ENCODE peak calls at places on chromosomes 6 and 20, in eight cellular contexts. J is neural progenitor cell, R is fibroblast of lung, V is spleen, H is pancreas, G is lower lobe of right lung, I is endodermal cell, A is upper lobe of right lung. Q is an unnamed sample.

GRCh38 chr6:112049051-112049799 is 4.7 kb upstream of the CCN6 start:
- DNase-seq in I (no peak), R (peak), G (no peak), A (no peak), V (no peak), H (no peak), J (no peak), Q (no peak)

GRCh38 chr6:79510707-79511106 is 26.5 kb downstream of the LCA5 start:
- DNase-seq in J (no peak), A (no peak), I (no peak), V (no peak), G (no peak), R (no peak), H (no peak), Q (no peak)

GRCh38 chr20:2285618-2286017 is 10.2 kb upstream of the TGM3 start:
- DNase-seq in G (no peak), H (no peak), I (no peak), A (no peak), V (no peak), R (no peak), J (no peak), Q (no peak)

GRCh38 chr20:10218536-10219451 is at the start of gene SNAP25:
- DNase-seq in A (no peak), I (peak), V (no peak), H (peak), J (peak), G (no peak), R (peak), Q (peak)

GRCh38 chr6:111759836-111760785 is 113.1 kb downstream of the FYN start:
- DNase-seq in G (no peak), A (no peak), V (no peak), J (peak), R (peak), I (no peak), H (no peak), Q (no peak)

GRCh38 chr20:56091635-56092180 is 86.4 kb upstream of the CBLN4 start:
- DNase-seq in H (no peak), R (no peak), J (no peak), A (no peak), I (no peak), G (no peak), V (no peak), Q (no peak)

GRCh38 chr20:62233684-62234083 is 4.6 kb upstream of the OSBPL2 start:
- DNase-seq in V (no peak), G (no peak), I (no peak), R (no peak), A (no peak), H (no peak), J (no peak), Q (no peak)

GRCh38 chr20:51334609-51335008 is 207.9 kb downstream of the NFATC2 start:
- DNase-seq in A (no peak), G (no peak), R (no peak), V (peak), J (no peak), I (no peak), H (no peak), Q (no peak)

GRCh38 chr20:11734431-11734830 is 183.3 kb upstream of the BTBD3 start:
- DNase-seq in H (no peak), V (no peak), G (no peak), J (no peak), R (no peak), A (no peak), I (no peak), Q (no peak)

GRCh38 chr20:62482136-62482833 is 6.5 kb upstream of the GATA5 start:
- DNase-seq in R (no peak), A (no peak), G (no peak), J (peak), V (no peak), H (no peak), I (no peak), Q (no peak)

GRCh38 chr6:164303092-164304007 is 888.8 kb downstream of the QKI start:
- DNase-seq in V (no peak), J (no peak), R (peak), G (no peak), I (no peak), H (no peak), A (no peak), Q (peak)

GRCh38 chr6:37897321-37897720 is 77.8 kb downstream of the ZFAND3 start:
- DNase-seq in R (peak), A (no peak), I (no peak), H (no peak), G (no peak), J (no peak), V (no peak), Q (no peak)

GRCh38 chr20:24662756-24663399 is 193.4 kb downstream of the SYNDIG1 start:
- DNase-seq in G (no peak), A (no peak), H (no peak), V (peak), R (peak), I (no peak), J (no peak), Q (no peak)

GRCh38 chr6:118495639-118496296 is 52.3 kb upstream of the PLN start:
- DNase-seq in J (no peak), A (no peak), V (no peak), H (no peak), G (no peak), I (no peak), R (peak), Q (no peak)

GRCh38 chr6:3390698-3391097 is 66.2 kb downstream of the SLC22A23 start:
- DNase-seq in I (no peak), A (no peak), H (no peak), V (no peak), G (no peak), R (peak), J (no peak), Q (peak)

GRCh38 chr20:56465997-56466396 is 2.4 kb upstream of the RTF2 start:
- DNase-seq in G (no peak), R (no peak), H (no peak), J (no peak), V (no peak), A (no peak), I (no peak), Q (no peak)

GRCh38 chr6:158666637-158667359 is 16.9 kb downstream of the SYTL3 start:
- DNase-seq in R (peak), G (peak), J (no peak), I (peak), A (peak), H (no peak), V (no peak), Q (peak)

GRCh38 chr6:130754786-130755367 is 72.3 kb upstream of the SMLR1 start:
- DNase-seq in R (no peak), A (no peak), I (no peak), H (no peak), J (no peak), V (no peak), G (no peak), Q (no peak)

GRCh38 chr6:44642345-44642744 is 254.8 kb downstream of the CDC5L start:
- DNase-seq in V (no peak), J (no peak), H (no peak), R (no peak), I (no peak), A (no peak), G (no peak), Q (no peak)

GRCh38 chr6:166052837-166053236 is 114.8 kb downstream of the TBXT start:
- DNase-seq in A (no peak), I (no peak), G (no peak), V (no peak), H (no peak), J (no peak), R (no peak), Q (no peak)

GRCh38 chr6:110357696-110358535 is at the start of gene METTL24:
- DNase-seq in G (peak), A (no peak), R (no peak), I (peak), J (peak), V (no peak), H (peak), Q (no peak)

GRCh38 chr6:98945311-98946005 is 2.3 kb downstream of the FBXL4 start:
- DNase-seq in R (no peak), I (no peak), J (no peak), V (no peak), A (no peak), H (no peak), G (no peak), Q (no peak)

GRCh38 chr6:34817337-34817910 is 25.5 kb downstream of the BLTP3A start:
- DNase-seq in R (peak), H (no peak), A (no peak), J (no peak), G (no peak), I (no peak), V (no peak), Q (no peak)

GRCh38 chr6:140107216-140107615 is 732.8 kb upstream of the CITED2 start:
- DNase-seq in H (no peak), V (no peak), G (no peak), R (no peak), J (no peak), A (no peak), I (no peak), Q (no peak)

GRCh38 chr20:51374961-51375360 is 167.6 kb downstream of the NFATC2 start:
- DNase-seq in H (peak), G (no peak), R (no peak), A (peak), V (peak), I (no peak), J (no peak), Q (no peak)

GRCh38 chr20:47315339-47315662 is 41.2 kb downstream of the ZMYND8 start:
- DNase-seq in R (no peak), A (peak), J (peak), I (no peak), V (no peak), H (peak), G (no peak), Q (no peak)

GRCh38 chr20:45407067-45407745 is 883 bp upstream of the DBNDD2 start:
- DNase-seq in I (peak), V (no peak), A (peak), H (peak), R (peak), J (peak), G (no peak), Q (peak)

GRCh38 chr6:33213166-33213988 is 5.1 kb downstream of the RING1 start:
- DNase-seq in V (peak), I (peak), H (peak), J (peak), A (no peak), R (no peak), G (no peak), Q (no peak)

GRCh38 chr20:38125157-38126056 is 39.7 kb downstream of the TGM2 start:
- DNase-seq in H (peak), R (peak), G (peak), I (peak), V (peak), A (peak), J (no peak), Q (peak)

GRCh38 chr20:61701802-61702201 is 363.9 kb downstream of the TAF4 start:
- DNase-seq in H (no peak), G (no peak), J (no peak), I (no peak), V (no peak), A (no peak), R (no peak), Q (no peak)

GRCh38 chr6:27890351-27891299 is 21.6 kb downstream of the OR2B2 start:
- DNase-seq in H (no peak), V (peak), R (peak), G (peak), I (peak), A (peak), J (peak), Q (no peak)

GRCh38 chr6:34595332-34596090 is 39.4 kb upstream of the SPDEF start:
- DNase-seq in V (no peak), I (no peak), R (peak), A (no peak), H (no peak), G (no peak), J (no peak), Q (no peak)

GRCh38 chr20:53623454-53624206 is 30.0 kb upstream of the ZNF217 start:
- DNase-seq in R (peak), G (no peak), H (no peak), V (peak), A (peak), J (peak), I (peak), Q (peak)

GRCh38 chr6:18307006-18307405 is 42.7 kb upstream of the DEK start:
- DNase-seq in V (no peak), G (no peak), R (peak), A (no peak), H (no peak), I (peak), J (no peak), Q (no peak)

GRCh38 chr20:51360451-51361230 is 181.9 kb downstream of the NFATC2 start:
- DNase-seq in G (no peak), R (peak), I (no peak), A (peak), H (no peak), J (no peak), V (peak), Q (no peak)

GRCh38 chr6:39804666-39805065 is 12.5 kb downstream of the DAAM2 start:
- DNase-seq in G (no peak), I (no peak), R (peak), J (peak), A (no peak), V (no peak), H (no peak), Q (no peak)

GRCh38 chr6:153172815-153173214 is 41.7 kb upstream of the RGS17 start:
- DNase-seq in H (no peak), A (no peak), G (no peak), I (no peak), R (no peak), V (no peak), J (peak), Q (no peak)

GRCh38 chr6:105990151-105990550 is 96.0 kb upstream of the PRDM1 start:
- DNase-seq in R (no peak), H (no peak), V (no peak), G (no peak), J (no peak), A (no peak), I (no peak), Q (no peak)

GRCh38 chr6:115618311-115618710 is 442.4 kb downstream of the FRK start:
- DNase-seq in H (no peak), G (no peak), A (no peak), J (no peak), V (no peak), I (no peak), R (peak), Q (no peak)

DNA sequence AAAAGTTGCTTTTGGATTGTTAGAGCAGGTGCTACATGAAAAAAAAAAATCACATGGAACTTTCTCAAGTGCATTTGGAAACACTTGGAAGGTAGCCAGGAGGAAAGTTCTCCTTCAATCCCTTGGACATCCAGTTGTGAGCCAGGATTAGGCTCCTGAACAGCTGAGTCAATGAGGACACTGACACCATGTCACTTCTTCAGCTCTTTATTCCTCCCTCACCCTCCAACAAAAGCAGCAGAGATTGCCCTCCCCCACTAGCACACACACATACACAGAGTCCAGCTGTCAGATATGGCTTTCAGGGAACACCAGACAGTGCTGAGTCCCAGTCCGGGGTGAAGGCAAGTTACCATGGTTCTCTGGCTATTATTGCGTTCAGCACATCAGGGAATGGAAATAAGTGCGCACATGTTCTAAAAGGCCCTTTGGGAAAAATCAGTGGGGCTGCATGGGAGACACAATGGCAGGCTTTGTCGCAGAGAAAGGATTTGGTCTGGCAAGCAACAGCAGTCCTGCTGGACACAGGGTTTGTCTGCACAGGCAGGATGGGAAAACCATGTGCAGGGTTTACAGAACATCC is 124.7 kb upstream of the MARCKS start:
- DNase-seq in V (no peak), G (no peak), H (peak), R (peak), A (no peak), I (no peak), J (peak), Q (no peak)
- H3K27ac ChIP-seq in V (no peak), G (no peak), H (peak), R (no peak), A (no peak), I (peak), J (peak), Q (no peak)

DNA sequence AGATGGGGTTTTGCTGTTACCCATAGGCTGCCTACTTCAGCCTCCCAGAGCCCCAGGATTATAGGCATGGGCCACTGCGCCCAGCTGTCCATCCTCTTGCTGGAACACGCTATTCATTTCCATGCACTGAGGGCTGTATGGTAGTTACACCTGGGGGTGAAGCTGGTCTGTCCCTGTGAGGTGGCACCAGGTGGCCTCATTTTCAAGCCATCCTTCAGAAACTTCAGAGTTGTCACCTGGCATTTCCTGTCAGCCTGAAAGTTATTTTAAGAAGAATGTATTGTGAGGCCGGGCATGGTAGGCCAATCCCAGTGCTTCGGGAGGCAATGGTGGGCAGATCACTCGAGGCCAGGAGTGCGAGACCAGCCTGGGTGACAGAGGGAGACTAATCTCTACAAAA is 147.6 kb downstream of the DTNBP1 start:
- DNase-seq in R (no peak), A (no peak), V (peak), G (no peak), J (no peak), H (no peak), I (no peak), Q (no peak)
- TF ChIP-seq CTCF in R (no peak), A (no peak), V (no peak), G (no peak), J (no peak), H (no peak), I (no peak), Q (no peak)

DNA sequence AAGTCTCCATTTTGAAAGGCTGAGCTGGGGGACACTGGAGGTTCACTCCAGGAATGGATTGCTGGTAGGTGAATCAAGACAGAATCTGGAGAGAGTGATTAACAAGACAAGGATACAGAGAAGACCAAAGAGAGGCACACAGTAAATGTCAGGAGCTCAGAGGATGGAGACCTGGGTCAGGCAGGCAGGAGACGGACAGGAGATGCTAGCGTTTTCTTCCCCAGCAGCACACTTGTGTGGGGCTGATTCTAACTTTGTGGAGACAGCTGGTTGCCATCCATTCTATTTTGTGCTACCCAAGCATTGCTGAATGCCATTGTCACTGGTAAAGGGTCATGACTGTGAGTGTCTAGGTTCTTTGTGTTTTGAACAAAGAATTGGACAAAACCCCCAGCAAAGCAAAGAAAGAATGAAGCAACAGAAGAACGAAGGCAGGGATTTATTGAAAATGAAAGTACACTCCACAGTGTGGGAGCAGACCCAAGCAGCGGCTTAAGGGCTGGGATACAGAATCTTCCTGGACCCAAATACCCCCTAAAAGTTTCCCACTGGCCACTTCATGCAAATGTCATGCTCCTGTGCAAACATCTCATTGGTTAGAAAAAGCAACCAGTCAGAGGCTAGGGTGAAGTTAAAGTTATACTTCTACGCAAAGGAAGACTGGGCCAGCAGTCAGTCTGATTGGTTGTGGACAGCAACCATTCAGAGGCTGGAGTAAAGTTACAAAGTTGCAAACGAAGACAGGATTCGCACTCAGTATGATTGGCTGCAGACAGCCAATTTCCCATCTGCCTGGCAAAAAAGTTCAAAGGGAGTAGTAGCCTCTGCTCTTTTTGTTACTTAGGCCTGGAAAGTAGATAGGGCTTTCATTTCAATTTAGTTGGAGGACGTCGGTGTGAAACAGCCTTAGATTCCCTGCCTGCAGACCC is 17.5 kb downstream of the PTK7 start:
- DNase-seq in I (no peak), J (no peak), R (peak), V (peak), G (no peak), A (no peak), H (no peak), Q (peak)
- H3K4me3 ChIP-seq in I (no peak), J (no peak), R (peak), V (no peak), G (peak), A (peak), H (no peak), Q (peak)

GRCh38 chr20:404088-404487 is 4.0 kb upstream of the RBCK1 start:
- DNase-seq in H (no peak), I (no peak), A (no peak), G (no peak), R (no peak), V (no peak), J (no peak), Q (no peak)

GRCh38 chr20:402496-402885 is 5.6 kb upstream of the RBCK1 start:
- DNase-seq in R (no peak), I (no peak), J (no peak), V (peak), G (no peak), H (no peak), A (no peak), Q (no peak)

GRCh38 chr20:403582-403957 is 4.5 kb upstream of the RBCK1 start:
- DNase-seq in J (no peak), V (peak), A (no peak), R (no peak), I (no peak), G (no peak), H (no peak), Q (no peak)

GRCh38 chr20:401682-402495 is 6.2 kb upstream of the RBCK1 start:
- DNase-seq in I (no peak), V (peak), G (no peak), R (peak), J (no peak), A (no peak), H (no peak), Q (no peak)

GRCh38 chr20:402898-403581 is 5.1 kb upstream of the RBCK1 start:
- DNase-seq in V (no peak), J (no peak), A (no peak), H (no peak), R (no peak), I (no peak), G (no peak), Q (no peak)
- H3K27ac ChIP-seq in V (no peak), J (no peak), A (no peak), H (no peak), R (no peak), I (no peak), G (no peak), Q (no peak)

Q was measured in right atrium auricular region.